ENCODE peak calls at places on chromosomes 4 and X, in ten cellular contexts. S is central memory CD4-positive, alpha-beta T cell; Z is activated CD4-positive, alpha-beta T cell treated with anti-CD3 and anti-CD28 coated beads, Interleukin-2, amount 50 U/mL, for 24 hours; O is HCEC 1CT; E is WERI-Rb-1; A is stimulated activated naive CD8-positive, alpha-beta T cell treated with anti-CD3 and anti-CD28 coated beads, Interleukin-15, amount 100 ng/mL, for 72 hours; U is nucleus accumbens; L is spleen; Q is CD4-positive, alpha-beta memory T cell; P is Kasumi-1. J is an unnamed sample.
A peak's percentile ranks its signal among the peaks of the same experiment; 100 is the strongest.

GRCh38 chr4:109590841-109591357 is 30.9 kb downstream of the MCUB start:
- DNase-seq in P (no peak), Q (no peak), E (no peak), L (no peak), S (no peak), O (no peak), A (no peak), Z (no peak), U (no peak), J (no peak)

GRCh38 chr4:120749445-120750151 is 172.9 kb downstream of the PRDM5 start:
- DNase-seq in Z (no peak), O (no peak), P (no peak), S (no peak), A (peak; percentile 13), U (no peak), L (no peak), E (peak; percentile 42), Q (no peak), J (no peak)

GRCh38 chrX:20252392-20253231 is 14.1 kb downstream of the RPS6KA3 start:
- DNase-seq in L (peak; percentile 82), O (peak; percentile 19), Z (peak; percentile 41), Q (peak; percentile 73), A (peak; percentile 57), U (no peak), P (peak; percentile 48), E (peak; percentile 54), S (peak; percentile 68), J (peak; percentile 39)

GRCh38 chr4:137819964-137820383 is 287.7 kb upstream of the PCDH18 start:
- DNase-seq in Q (no peak), P (peak; percentile 83), Z (no peak), E (peak; percentile 50), A (no peak), U (no peak), S (no peak), O (peak; percentile 53), L (no peak), J (no peak)

GRCh38 chrX:83469551-83469950 is 38.5 kb upstream of the POU3F4 start:
- DNase-seq in U (no peak), O (no peak), S (no peak), P (peak; percentile 79), A (no peak), E (peak; percentile 15), L (no peak), Z (no peak), Q (no peak), J (no peak)

GRCh38 chr4:153318696-153319320 is 25.7 kb upstream of the MND1 start:
- DNase-seq in O (peak; percentile 30), A (peak; percentile 15), L (no peak), Q (peak; percentile 49), E (peak; percentile 42), S (peak; percentile 28), Z (no peak), P (peak; percentile 61), U (no peak), J (no peak)

GRCh38 chrX:132235488-132235887 is 16.2 kb upstream of the RAP2C start:
- DNase-seq in U (no peak), O (no peak), P (no peak), A (no peak), Q (no peak), L (no peak), S (no peak), Z (no peak), E (no peak), J (no peak)

GRCh38 chrX:130213376-130213775 is 41.6 kb downstream of the RAB33A start:
- DNase-seq in O (no peak), Q (no peak), Z (no peak), S (no peak), E (no peak), A (no peak), U (no peak), L (no peak), P (no peak), J (no peak)

GRCh38 chrX:46683023-46683422 is 75.9 kb downstream of the SLC9A7 start:
- DNase-seq in P (peak; percentile 7), A (no peak), U (no peak), O (no peak), L (no peak), Q (no peak), S (no peak), E (no peak), Z (no peak), J (no peak)

GRCh38 chr4:85861064-85861767 is 386.3 kb downstream of the ARHGAP24 start:
- DNase-seq in U (no peak), A (no peak), P (no peak), Z (no peak), S (no peak), O (no peak), L (no peak), E (no peak), Q (no peak), J (no peak)

GRCh38 chrX:2458309-2458708 is 42.5 kb downstream of the DHRSX start:
- DNase-seq in L (no peak), S (no peak), E (no peak), Q (no peak), O (no peak), U (no peak), Z (no peak), P (no peak), A (no peak), J (no peak)

GRCh38 chr4:143558823-143559756 is 45.6 kb downstream of the SMARCA5 start:
- DNase-seq in O (peak; percentile 25), Q (peak; percentile 80), E (peak; percentile 95), U (peak; percentile 13), P (peak; percentile 63), Z (peak; percentile 41), A (peak; percentile 78), L (peak; percentile 93), S (peak; percentile 64), J (peak; percentile 88)

GRCh38 chrX:15683193-15683592 is 18.6 kb upstream of the CLTRN start:
- DNase-seq in Q (no peak), Z (no peak), S (no peak), P (no peak), O (no peak), A (no peak), U (no peak), E (no peak), L (no peak), J (no peak)

GRCh38 chr4:183201331-183201730 is 102.3 kb downstream of the WWC2 start:
- DNase-seq in E (no peak), P (no peak), L (no peak), U (no peak), Z (no peak), A (no peak), Q (no peak), S (no peak), O (peak; percentile 64), J (no peak)

GRCh38 chrX:6981718-6982406 is 165.7 kb upstream of the STS start:
- DNase-seq in Q (no peak), U (no peak), Z (no peak), O (no peak), L (no peak), E (no peak), P (no peak), S (no peak), A (no peak), J (no peak)

GRCh38 chrX:2401590-2402360 is 99.0 kb downstream of the DHRSX start:
- DNase-seq in L (no peak), S (no peak), E (no peak), P (no peak), Z (no peak), U (no peak), Q (no peak), O (no peak), A (no peak), J (no peak)

GRCh38 chr4:37876156-37876555 is 14.7 kb upstream of the TBC1D1 start:
- DNase-seq in L (no peak), Q (no peak), O (peak; percentile 4), S (no peak), Z (no peak), P (no peak), E (no peak), A (no peak), U (no peak), J (no peak)

GRCh38 chrX:120456973-120457372 is 12.1 kb downstream of the LAMP2 start:
- DNase-seq in Z (no peak), S (peak; percentile 25), E (no peak), U (no peak), Q (peak; percentile 25), O (peak; percentile 21), P (peak; percentile 52), A (no peak), L (no peak), J (no peak)

GRCh38 chr4:68498413-68499007 is 51.2 kb downstream of the TMPRSS11E start:
- DNase-seq in A (peak; percentile 56), Q (peak; percentile 64), Z (no peak), E (peak; percentile 58), L (peak; percentile 53), P (peak; percentile 81), S (peak; percentile 37), U (peak; percentile 16), O (peak; percentile 35), J (no peak)

GRCh38 chrX:154734101-154734781 is 16.6 kb downstream of the GAB3 start:
- DNase-seq in U (no peak), A (peak; percentile 26), E (no peak), S (peak; percentile 35), Q (no peak), P (peak; percentile 80), O (peak; percentile 72), L (peak; percentile 82), Z (no peak), J (no peak)

GRCh38 chrX:11064851-11065600 is 46.1 kb upstream of the HCCS start:
- DNase-seq in L (no peak), A (no peak), Z (no peak), O (peak; percentile 72), U (no peak), P (no peak), Q (no peak), S (no peak), E (no peak), J (no peak)

GRCh38 chr4:23857353-23857752 is 32.5 kb downstream of the PPARGC1A start:
- DNase-seq in E (no peak), U (no peak), Q (no peak), L (no peak), Z (no peak), A (no peak), P (no peak), O (peak; percentile 28), S (no peak), J (no peak)

GRCh38 chr4:180057891-180058643 is 2185.1 kb upstream of the TENM3 start:
- DNase-seq in U (no peak), Z (no peak), A (peak; percentile 9), O (no peak), S (no peak), Q (no peak), L (peak; percentile 80), E (peak; percentile 48), P (no peak), J (peak; percentile 75)

GRCh38 chr4:75698162-75698962 is 25.2 kb upstream of the G3BP2 start:
- DNase-seq in E (no peak), A (peak; percentile 40), Z (no peak), Q (peak; percentile 27), L (no peak), U (no peak), P (peak; percentile 87), S (peak; percentile 13), O (no peak), J (no peak)

GRCh38 chrX:10014462-10015373 is 47.6 kb downstream of the CLDN34 start:
- DNase-seq in A (peak; percentile 75), S (peak; percentile 72), O (peak; percentile 86), U (peak; percentile 64), P (peak; percentile 60), L (peak; percentile 95), Q (peak; percentile 80), E (peak; percentile 87), Z (peak; percentile 42), J (peak; percentile 96)

GRCh38 chr4:87313756-87314155 is 8.9 kb downstream of the HSD17B13 start:
- DNase-seq in U (no peak), Z (no peak), O (no peak), S (no peak), Q (no peak), E (no peak), P (no peak), A (no peak), L (no peak), J (no peak)